ENCODE peak calls at places on chromosomes 16 and 17, in five cellular contexts. P is GM23248, B is right atrium auricular region, T is thoracic aorta, F is left ventricle myocardium inferior. A is an unnamed sample. For H3K4me1, the result is how much of the 10 kb centered on the place peaks cover.

GRCh38 chr17:50275279-50275678 is 1.0 kb downstream of the TMEM92 start:
- DNase-seq in P (no peak), B (no peak), T (no peak), F (no peak), A (peak)

GRCh38 chr17:2123467-2124251 is 68.8 kb downstream of the HIC1 start:
- DNase-seq in P (peak), B (no peak), T (no peak), F (no peak), A (no peak)

GRCh38 chr16:3691778-3692177 is 25.5 kb downstream of the TRAP1 start:
- DNase-seq in P (peak), B (peak), T (no peak), F (no peak), A (no peak)

GRCh38 chr17:54007855-54008254 is 185.1 kb downstream of the KIF2B start:
- DNase-seq in P (no peak), B (no peak), T (no peak), F (no peak), A (no peak)

GRCh38 chr17:3956983-3957382 is 7.3 kb downstream of the ATP2A3 start:
- DNase-seq in P (no peak), B (no peak), T (no peak), F (no peak), A (no peak)

GRCh38 chr17:57537524-57538410 is 207.3 kb downstream of the CCDC182 start:
- DNase-seq in P (no peak), B (no peak), T (no peak), F (no peak), A (no peak)

GRCh38 chr17:51500454-51500853 is 240.1 kb downstream of the UTP18 start:
- DNase-seq in P (no peak), B (no peak), T (no peak), F (no peak), A (no peak)

GRCh38 chr16:87762620-87763019 is 3.2 kb downstream of the KLHDC4 start:
- DNase-seq in P (no peak), B (no peak), T (no peak), F (no peak), A (no peak)

GRCh38 chr16:85220125-85220839 is 108.0 kb upstream of the CIBAR2 start:
- DNase-seq in P (peak), B (no peak), T (no peak), F (peak), A (peak)

GRCh38 chr17:31559647-31560501 is 168.4 kb downstream of the RAB11FIP4 start:
- DNase-seq in P (peak), B (no peak), T (no peak), F (no peak), A (no peak)

GRCh38 chr16:78230832-78231231 is 131.4 kb downstream of the WWOX start:
- DNase-seq in P (no peak), B (no peak), T (no peak), F (no peak), A (no peak)

GRCh38 chr16:66569827-66570405 is 3.7 kb downstream of the CMTM1 start:
- DNase-seq in P (peak), B (no peak), T (no peak), F (no peak), A (no peak)

GRCh38 chr16:69463876-69464275 is 39.5 kb downstream of the CYB5B start:
- DNase-seq in P (no peak), B (no peak), T (no peak), F (no peak), A (no peak)

GRCh38 chr17:17816240-17816814 is 20.5 kb downstream of the SREBF1 start:
- DNase-seq in P (no peak), B (no peak), T (no peak), F (no peak), A (no peak)

GRCh38 chr16:84841787-84842300 is 22.1 kb downstream of the CRISPLD2 start:
- DNase-seq in P (no peak), B (no peak), T (no peak), F (no peak), A (peak)

GRCh38 chr17:57670769-57671545 is 74.1 kb downstream of the CCDC182 start:
- DNase-seq in P (peak), B (peak), T (no peak), F (no peak), A (no peak)

GRCh38 chr16:4785758-4786433 is 2.2 kb downstream of the SEPTIN12 start:
- DNase-seq in P (no peak), B (no peak), T (no peak), F (no peak), A (no peak)

GRCh38 chr16:13296206-13296605 is 394.8 kb downstream of the SHISA9 start:
- DNase-seq in P (no peak), B (no peak), T (no peak), F (no peak), A (no peak)

GRCh38 chr17:1999557-2000251 is 25.4 kb downstream of the RTN4RL1 start:
- DNase-seq in P (peak), B (no peak), T (no peak), F (peak), A (no peak)

GRCh38 chr17:48671697-48672171 is 45.6 kb upstream of the HOXB9 start:
- DNase-seq in P (peak), B (peak), T (peak), F (peak), A (peak)

GRCh38 chr16:79612207-79612606 is 11.7 kb upstream of the MAF start:
- DNase-seq in P (no peak), B (no peak), T (no peak), F (no peak), A (no peak)

GRCh38 chr16:79608976-79609375 is 8.4 kb upstream of the MAF start:
- DNase-seq in P (no peak), B (peak), T (no peak), F (no peak), A (no peak)

GRCh38 chr16:79609861-79610260 is 9.3 kb upstream of the MAF start:
- DNase-seq in P (no peak), B (peak), T (no peak), F (no peak), A (no peak)

GRCh38 chr16:79613009-79613408 is 12.5 kb upstream of the MAF start:
- DNase-seq in P (peak), B (no peak), T (no peak), F (no peak), A (no peak)

DNA sequence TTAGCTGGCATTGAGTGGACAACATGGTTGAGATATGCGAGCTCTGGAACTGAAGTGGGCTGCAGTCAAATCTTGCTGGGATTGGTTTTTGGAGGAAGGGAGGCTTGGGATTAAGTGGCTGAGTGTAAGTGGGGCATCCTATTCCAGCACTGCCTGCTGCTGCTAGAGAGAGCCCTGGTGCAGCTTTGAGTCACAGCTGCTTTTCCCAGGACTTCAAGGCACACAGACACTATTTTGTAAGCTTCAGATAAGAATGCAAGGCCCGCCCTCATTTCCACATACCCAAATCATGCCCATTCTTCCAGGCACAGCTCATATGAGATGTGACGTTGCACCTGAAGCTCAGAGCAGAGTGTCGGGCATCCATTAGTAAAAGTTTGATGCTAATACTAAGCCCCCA is 10.2 kb upstream of the MAF start:
- DNase-seq in P (no peak), B (peak), T (no peak), F (no peak), A (no peak)
- H3K4me1 ChIP-seq in P (under half), B (under half), T (under half), F (under half), A (under half)

GRCh38 chr17:44327715-44328449 is 3.3 kb upstream of the SLC25A39 start:
- DNase-seq in P (no peak), B (no peak), T (no peak), F (no peak), A (no peak)

GRCh38 chr17:44324571-44325275 is at the start of gene SLC25A39:
- DNase-seq in P (peak), B (peak), T (peak), F (peak), A (peak)

GRCh38 chr17:44323359-44324091 is 1.1 kb downstream of the SLC25A39 start:
- DNase-seq in P (no peak), B (no peak), T (no peak), F (no peak), A (no peak)

GRCh38 chr17:44324092-44324570 is 492 bp downstream of the SLC25A39 start:
- DNase-seq in P (peak), B (no peak), T (no peak), F (no peak), A (peak)

DNA sequence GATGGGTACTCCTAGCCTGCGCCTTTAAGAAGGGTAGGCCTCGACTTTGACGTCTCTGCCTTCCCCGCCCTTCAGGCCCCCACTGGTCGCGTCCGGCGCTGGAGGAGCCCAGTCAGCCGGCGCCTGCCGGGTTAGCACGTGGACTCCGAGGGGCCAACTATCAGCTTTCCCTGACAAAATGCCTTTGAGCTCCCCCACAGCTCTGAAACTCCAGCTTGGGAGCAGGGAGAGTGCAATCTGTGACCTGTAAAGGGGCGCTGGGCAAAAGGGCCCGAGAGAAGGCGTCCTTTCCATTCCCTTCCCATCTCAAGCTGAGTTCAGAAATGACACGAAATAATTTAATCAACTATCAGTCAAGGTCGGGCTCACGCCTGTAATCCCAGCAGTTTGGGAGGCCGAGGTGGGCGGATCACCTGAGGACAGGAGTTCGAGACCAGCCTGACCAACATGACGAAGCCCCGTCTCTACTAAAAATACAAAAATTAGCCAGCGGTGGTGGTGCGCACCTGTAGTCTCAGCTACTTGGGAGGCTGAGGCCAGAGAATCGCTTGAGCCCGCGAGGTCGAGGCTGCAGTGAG is 2.3 kb upstream of the SLC25A39 start:
- DNase-seq in P (peak), B (peak), T (peak), F (peak), A (peak)
- H3K4me3 ChIP-seq in P (peak), B (peak), T (peak), F (peak), A (peak)

GRCh38 chr17:40481106-40481505 is 20.3 kb downstream of the TNS4 start:
- DNase-seq in P (no peak), B (no peak), T (no peak), F (no peak), A (no peak)
- H3K27ac ChIP-seq in P (peak), B (no peak), T (no peak), F (no peak), A (peak)

GRCh38 chr17:83086197-83086880 is 6.9 kb downstream of the METRNL start:
- DNase-seq in P (peak), B (no peak), T (no peak), F (no peak), A (no peak)

GRCh38 chr17:83085526-83086196 is 6.3 kb downstream of the METRNL start:
- DNase-seq in P (peak), B (no peak), T (no peak), F (no peak), A (no peak)

GRCh38 chr17:83088451-83089321 is 9.3 kb downstream of the METRNL start:
- DNase-seq in P (no peak), B (no peak), T (no peak), F (no peak), A (no peak)

GRCh38 chr17:83087788-83088360 is 8.5 kb downstream of the METRNL start:
- DNase-seq in P (no peak), B (no peak), T (no peak), F (no peak), A (no peak)

DNA sequence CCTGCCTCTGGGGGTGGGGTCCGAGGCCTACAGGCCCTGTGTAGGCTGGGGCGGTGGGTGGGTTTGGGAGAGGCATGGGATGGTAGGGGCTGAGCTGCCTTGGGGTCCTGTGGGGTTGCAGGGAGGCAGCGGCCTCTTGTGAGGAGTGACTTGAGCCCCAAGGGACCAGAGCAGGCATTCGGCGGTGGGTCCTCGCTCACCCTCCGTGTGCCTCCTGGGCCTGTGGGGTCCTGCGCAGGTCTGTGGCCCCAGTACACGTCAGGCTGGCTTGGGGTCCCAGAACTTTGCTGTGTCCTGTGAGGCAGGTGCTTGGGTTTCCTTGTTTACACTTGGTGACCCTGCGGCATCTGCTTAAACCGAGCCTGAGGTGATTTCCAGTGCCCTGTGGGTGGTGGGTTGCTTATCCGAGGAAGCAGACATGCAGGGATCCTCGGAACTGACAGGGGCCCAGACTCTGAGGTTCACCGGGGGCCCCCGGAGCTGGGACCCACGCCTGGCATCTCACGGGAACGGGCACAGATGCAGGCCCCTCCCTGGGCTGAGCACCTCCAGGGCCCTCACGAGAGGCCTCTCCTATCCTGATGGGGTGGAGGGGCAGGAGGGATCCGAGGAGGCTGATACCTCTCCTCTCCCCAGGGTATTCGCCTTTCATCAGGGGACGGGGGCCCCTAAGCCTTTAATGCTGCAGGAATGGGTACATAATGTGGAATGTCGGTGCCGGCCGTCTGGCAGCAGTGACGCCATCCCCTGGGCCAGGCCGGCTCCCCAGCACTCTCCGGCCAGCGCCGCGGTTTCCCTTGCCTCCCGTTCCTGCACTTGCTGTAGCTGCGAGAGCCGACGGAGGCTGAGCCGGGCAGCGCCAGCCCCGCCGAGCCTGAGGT is 7.7 kb downstream of the METRNL start:
- DNase-seq in P (peak), B (no peak), T (no peak), F (no peak), A (no peak)
- H3K4me1 ChIP-seq in P (half or more), B (under half), T (half or more), F (half or more), A (half or more)

GRCh38 chr16:56032072-56032471 is 156.9 kb upstream of the CES5A start:
- DNase-seq in P (no peak), B (no peak), T (no peak), F (no peak), A (no peak)

DNA sequence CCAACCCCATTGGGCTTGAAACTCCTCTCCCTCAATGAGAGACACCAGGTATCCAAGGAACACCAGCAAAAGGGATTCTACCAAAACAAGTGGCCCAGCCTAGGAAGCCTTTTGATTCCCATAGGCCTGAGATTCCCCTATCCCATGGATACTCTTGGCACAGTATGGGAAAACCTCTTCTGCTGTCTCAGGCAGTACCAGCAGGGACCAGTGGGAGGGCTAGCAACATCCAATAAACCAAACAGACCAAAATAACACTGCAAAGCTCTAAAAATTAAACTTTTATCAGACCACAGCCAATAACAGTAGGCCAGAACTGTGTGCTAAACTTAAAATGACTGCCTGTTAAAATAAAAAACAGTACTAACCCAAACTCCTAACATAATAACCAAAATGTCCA is 153.9 kb upstream of the CES5A start:
- DNase-seq in P (no peak), B (no peak), T (no peak), F (no peak), A (no peak)
- H3K4me3 ChIP-seq in P (no peak), B (no peak), T (no peak), F (no peak), A (no peak)

DNA sequence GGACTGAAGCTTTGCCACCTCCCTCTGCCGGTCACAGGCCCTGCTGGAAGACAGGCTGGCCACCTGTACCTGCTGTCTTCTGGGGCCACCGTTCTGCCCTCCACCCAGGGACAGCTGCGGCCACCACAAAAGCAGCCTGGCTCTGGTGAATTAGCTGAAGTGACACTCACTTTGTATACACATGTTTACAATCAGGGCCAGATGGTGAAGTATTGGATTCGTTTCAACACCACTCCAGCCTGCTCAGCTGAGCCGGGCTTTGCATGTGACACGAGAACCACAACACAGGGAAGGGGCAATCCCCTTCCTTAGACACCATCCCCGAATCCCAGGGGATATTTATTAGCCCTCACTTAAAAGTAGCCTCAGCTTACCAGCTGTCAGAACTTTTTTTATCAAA is 191.5 kb upstream of the RPL38 start:
- DNase-seq in P (no peak), B (no peak), T (no peak), F (no peak), A (no peak)
- H3K27ac ChIP-seq in P (no peak), B (no peak), T (no peak), F (no peak), A (no peak)

A was measured in lower lobe of right lung.